ENCODE peak calls at places on chromosome 5, in seven cellular contexts. D, Q, F, H, V, E and Z are unnamed samples.

GRCh38 chr5:43514471-43514815 is 505 bp downstream of the C5orf34 start:
- DNase-seq in D (no peak), Q (peak), F (no peak), H (peak), V (no peak), E (peak), Z (no peak)

GRCh38 chr5:86709157-86709881 is 91.6 kb downstream of the COX7C start:
- DNase-seq in D (no peak), Q (no peak), F (no peak), H (no peak), V (no peak), E (no peak), Z (no peak)

GRCh38 chr5:67305913-67306710 is 109.5 kb upstream of the CD180 start:
- DNase-seq in D (no peak), Q (peak), F (no peak), H (peak), V (no peak), E (no peak), Z (no peak)

GRCh38 chr5:172389578-172390112 is 64.7 kb downstream of the SH3PXD2B start:
- DNase-seq in D (no peak), Q (no peak), F (no peak), H (no peak), V (no peak), E (no peak), Z (no peak)

GRCh38 chr5:58825899-58826298 is 243.0 kb downstream of the RAB3C start:
- DNase-seq in D (no peak), Q (no peak), F (no peak), H (no peak), V (no peak), E (no peak), Z (no peak)

GRCh38 chr5:958701-959571 is 49.7 kb upstream of the NKD2 start:
- DNase-seq in D (peak), Q (peak), F (no peak), H (peak), V (no peak), E (no peak), Z (no peak)

GRCh38 chr5:31957151-31957550 is 217.0 kb downstream of the GOLPH3 start:
- DNase-seq in D (no peak), Q (no peak), F (no peak), H (no peak), V (no peak), E (peak), Z (no peak)

GRCh38 chr5:137667341-137667740 is 68.5 kb downstream of the KLHL3 start:
- DNase-seq in D (no peak), Q (no peak), F (no peak), H (peak), V (no peak), E (no peak), Z (no peak)

GRCh38 chr5:51286046-51286445 is 97.2 kb upstream of the ISL1 start:
- DNase-seq in D (no peak), Q (no peak), F (no peak), H (no peak), V (no peak), E (no peak), Z (no peak)

GRCh38 chr5:169196059-169196458 is 104.9 kb downstream of the SLIT3 start:
- DNase-seq in D (no peak), Q (no peak), F (no peak), H (no peak), V (no peak), E (no peak), Z (no peak)

GRCh38 chr5:8750100-8750499 is 795.8 kb downstream of the SEMA5A start:
- DNase-seq in D (no peak), Q (no peak), F (no peak), H (peak), V (no peak), E (no peak), Z (no peak)

GRCh38 chr5:119991645-119992044 is 362.3 kb downstream of the FAM170A start:
- DNase-seq in D (no peak), Q (no peak), F (no peak), H (no peak), V (no peak), E (no peak), Z (no peak)

GRCh38 chr5:154779105-154779504 is 23.9 kb downstream of the LARP1 start:
- DNase-seq in D (no peak), Q (peak), F (no peak), H (peak), V (no peak), E (peak), Z (no peak)

GRCh38 chr5:180090769-180091546 is 19.4 kb upstream of the RNF130 start:
- DNase-seq in D (peak), Q (peak), F (peak), H (peak), V (no peak), E (no peak), Z (peak)

GRCh38 chr5:147773587-147773986 is 8.9 kb downstream of the JAKMIP2 start:
- DNase-seq in D (no peak), Q (no peak), F (no peak), H (no peak), V (no peak), E (no peak), Z (no peak)

GRCh38 chr5:82873452-82873851 is 203.7 kb downstream of the TMEM167A start:
- DNase-seq in D (no peak), Q (no peak), F (no peak), H (no peak), V (no peak), E (no peak), Z (no peak)
- H3K9ac ChIP-seq in D (no peak), Q (no peak), F (no peak), H (no peak), V (no peak), E (no peak), Z (no peak)

DNA sequence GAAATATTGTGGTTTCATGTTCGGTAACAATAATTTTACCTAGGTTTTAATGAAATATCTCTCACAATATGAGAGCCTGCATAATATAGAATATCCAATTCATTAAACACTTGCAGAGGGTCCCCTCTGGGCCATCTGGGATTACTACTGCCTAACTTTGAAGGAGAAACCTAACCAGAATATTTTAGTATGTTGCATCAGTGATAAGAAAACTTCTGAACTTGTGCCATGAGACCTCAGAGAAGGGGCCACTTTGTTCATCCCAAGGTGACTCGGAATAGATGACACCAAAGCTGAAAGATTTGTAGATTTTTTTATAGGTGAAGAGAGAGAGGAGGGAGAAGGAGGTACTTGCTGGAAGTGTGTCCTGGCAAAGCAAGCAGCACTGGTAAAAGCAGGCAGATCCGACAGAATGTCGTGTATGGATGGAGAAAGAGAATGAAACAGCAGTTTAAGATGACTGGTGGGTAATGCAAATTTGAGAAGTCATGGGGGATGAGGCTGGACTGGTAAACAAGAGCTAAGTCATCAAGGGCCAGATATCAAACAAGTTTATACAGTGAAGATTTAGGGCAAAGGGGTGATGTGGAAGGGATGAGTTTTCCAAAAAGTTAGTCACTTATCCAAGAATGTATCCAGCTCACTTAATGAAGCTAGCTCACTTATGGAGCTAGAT is 372.3 kb downstream of the ADGRV1 start:
- DNase-seq in D (no peak), Q (no peak), F (no peak), H (peak), V (no peak), E (no peak), Z (no peak)
- H2BK5ac ChIP-seq in D (no peak), Q (no peak), F (peak), H (no peak), V (no peak), E (no peak), Z (no peak)

GRCh38 chr5:108884736-108885135 is 137.0 kb downstream of the FER start:
- DNase-seq in D (no peak), Q (peak), F (no peak), H (peak), V (no peak), E (no peak), Z (peak)
- H3K9ac ChIP-seq in D (no peak), Q (peak), F (no peak), H (no peak), V (no peak), E (no peak), Z (no peak)

DNA sequence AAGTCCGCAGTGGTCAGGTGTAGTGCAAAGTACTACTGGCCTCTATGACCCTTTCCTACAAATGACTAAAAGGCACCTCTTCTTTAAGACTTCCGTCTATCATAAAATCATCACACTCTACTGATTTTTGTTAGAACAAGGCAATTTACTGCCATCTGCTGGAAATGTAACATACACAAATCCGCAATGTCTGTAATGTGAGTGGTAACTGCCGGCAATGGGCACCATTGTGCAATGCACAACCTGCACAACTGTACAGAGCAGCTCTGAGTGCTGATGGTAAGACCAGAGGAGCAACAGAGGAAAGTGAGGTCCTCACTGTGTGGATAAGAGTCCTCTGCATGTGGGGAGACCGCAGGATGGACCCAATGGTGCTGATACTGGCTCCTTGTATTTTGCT is 103.8 kb downstream of the ATPSCKMT start:
- DNase-seq in D (no peak), Q (peak), F (no peak), H (peak), V (no peak), E (peak), Z (peak)
- H2BK5ac ChIP-seq in D (no peak), Q (no peak), F (no peak), H (no peak), V (no peak), E (no peak), Z (no peak)

GRCh38 chr5:178222292-178222691 is 10.3 kb downstream of the PHYKPL start:
- DNase-seq in D (no peak), Q (no peak), F (no peak), H (no peak), V (no peak), E (no peak), Z (no peak)

GRCh38 chr5:178221203-178221771 is 11.3 kb downstream of the PHYKPL start:
- DNase-seq in D (no peak), Q (no peak), F (no peak), H (no peak), V (no peak), E (no peak), Z (no peak)

GRCh38 chr5:178223828-178224335 is 8.7 kb downstream of the PHYKPL start:
- DNase-seq in D (peak), Q (no peak), F (no peak), H (no peak), V (no peak), E (no peak), Z (peak)

GRCh38 chr5:178223196-178223773 is 9.3 kb downstream of the PHYKPL start:
- DNase-seq in D (no peak), Q (no peak), F (no peak), H (no peak), V (no peak), E (no peak), Z (peak)

DNA sequence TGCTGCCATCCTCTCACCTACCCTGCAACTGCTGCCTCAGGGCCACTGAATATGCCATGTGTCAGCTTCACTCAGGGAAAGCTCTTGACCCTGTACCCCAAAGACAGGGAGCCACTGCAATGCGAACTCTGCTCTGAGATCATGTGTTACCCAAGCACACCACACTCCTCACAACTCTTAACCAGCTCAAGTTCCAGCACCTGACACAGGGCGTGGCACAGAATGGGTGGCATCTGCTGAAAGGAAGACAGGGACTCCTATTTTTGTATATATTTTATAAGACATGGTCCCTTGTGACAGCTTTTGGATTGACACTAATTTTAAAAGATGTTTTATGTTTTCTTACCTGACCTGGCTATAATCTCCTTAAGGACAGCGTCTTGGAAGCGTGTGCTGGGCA is 10.7 kb downstream of the PHYKPL start:
- DNase-seq in D (no peak), Q (no peak), F (no peak), H (no peak), V (no peak), E (no peak), Z (no peak)
- H3K9ac ChIP-seq in D (no peak), Q (no peak), F (no peak), H (no peak), V (no peak), E (peak), Z (no peak)

DNA sequence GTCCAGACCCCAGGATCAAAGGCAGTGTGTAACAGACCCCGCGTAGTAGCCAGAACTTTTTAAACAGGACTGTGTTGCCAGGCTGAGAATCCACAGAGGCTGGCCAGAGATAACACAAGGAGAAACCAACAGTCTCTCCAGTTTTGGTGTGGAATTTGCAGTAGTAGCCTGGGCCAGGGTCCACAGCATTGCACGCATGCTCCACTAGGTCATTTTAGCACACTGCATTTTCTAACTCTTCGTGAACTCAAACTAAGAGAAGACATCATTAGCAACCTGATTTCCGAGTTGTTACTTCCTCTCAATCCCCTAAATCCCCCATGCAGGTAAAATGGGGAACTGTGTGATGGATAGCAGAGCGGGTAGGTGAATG is 119.6 kb downstream of the BOD1 start:
- DNase-seq in D (peak), Q (no peak), F (no peak), H (no peak), V (no peak), E (no peak), Z (no peak)
- H2BK5ac ChIP-seq in D (no peak), Q (no peak), F (no peak), H (peak), V (no peak), E (no peak), Z (no peak)

DNA sequence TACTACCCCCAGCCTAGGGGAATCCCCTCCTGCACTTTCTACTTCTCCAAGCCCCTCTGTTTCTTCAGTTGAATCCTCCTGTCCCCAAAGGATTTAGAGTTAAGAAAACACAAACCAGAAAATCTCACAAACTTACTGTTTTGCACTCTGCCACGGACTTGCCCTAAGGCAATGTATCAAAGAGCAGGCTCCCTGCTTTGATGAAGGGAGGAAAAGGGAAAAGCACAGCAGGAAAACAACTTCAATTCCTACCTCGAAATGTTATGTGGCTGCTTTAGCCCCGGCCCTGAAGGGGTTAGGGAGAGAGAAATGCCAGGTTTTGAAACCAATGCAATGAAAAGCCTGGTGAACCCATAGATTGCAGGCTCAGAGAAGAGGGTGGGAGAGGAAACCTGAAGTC is 254.7 kb downstream of the MAN2A1 start:
- DNase-seq in D (no peak), Q (no peak), F (no peak), H (no peak), V (no peak), E (peak), Z (no peak)
- H3K9ac ChIP-seq in D (no peak), Q (no peak), F (no peak), H (no peak), V (no peak), E (no peak), Z (no peak)

DNA sequence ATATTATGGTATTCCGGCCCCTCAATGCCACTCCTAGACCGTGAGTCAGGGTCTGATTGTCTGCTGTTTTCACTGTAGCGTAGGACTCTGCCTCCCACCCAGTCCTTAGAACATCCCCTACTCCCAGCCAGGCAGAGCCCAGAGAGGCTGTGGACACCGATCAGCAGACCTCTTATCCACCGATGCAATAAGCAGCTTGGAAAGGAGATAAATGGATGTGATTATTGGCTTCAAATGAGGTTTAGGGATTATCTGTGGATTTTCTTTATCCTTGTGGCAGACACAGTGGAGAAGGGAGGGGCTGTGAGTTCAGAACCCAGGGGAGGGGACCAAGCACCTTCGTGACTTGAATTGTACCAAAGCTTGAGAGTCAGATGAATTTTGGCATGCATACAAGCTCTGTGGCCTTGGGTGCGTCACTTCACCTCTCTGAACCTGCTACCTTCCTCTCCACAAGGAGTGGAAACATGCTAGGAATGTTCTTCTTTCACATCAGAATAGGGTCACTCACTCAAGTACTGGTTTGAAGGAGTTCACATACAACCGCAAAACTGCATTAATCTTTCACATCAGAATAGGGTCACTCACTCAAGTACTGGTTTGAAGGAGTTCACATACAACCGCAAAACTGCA is 83.1 kb upstream of the CPLX2 start:
- DNase-seq in D (no peak), Q (no peak), F (no peak), H (no peak), V (no peak), E (no peak), Z (no peak)
- H2BK5ac ChIP-seq in D (no peak), Q (no peak), F (no peak), H (no peak), V (no peak), E (no peak), Z (no peak)

DNA sequence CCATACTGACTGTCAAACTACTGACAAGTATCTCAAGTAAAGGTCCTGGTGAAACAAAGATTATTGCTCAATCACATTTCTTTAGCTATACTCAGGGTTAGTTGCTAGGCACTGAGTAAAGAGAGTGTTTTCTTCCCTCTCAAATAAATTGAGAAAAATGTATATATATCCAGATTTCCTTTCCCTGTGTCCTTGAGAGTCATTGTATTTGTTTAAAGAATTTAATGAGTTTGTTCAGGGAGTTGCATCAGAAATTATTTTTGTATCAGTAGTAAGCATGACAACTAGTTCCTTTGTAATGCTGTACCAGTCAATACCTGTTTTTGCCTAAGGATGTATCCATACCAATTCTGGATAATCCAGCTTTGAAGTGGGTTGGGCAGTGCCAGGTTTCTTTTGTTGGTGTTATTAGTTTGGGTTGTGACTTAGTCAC is 3.2 kb upstream of the ANKHD1 start:
- DNase-seq in D (no peak), Q (peak), F (no peak), H (no peak), V (no peak), E (peak), Z (no peak)
- H3K9ac ChIP-seq in D (no peak), Q (peak), F (no peak), H (no peak), V (no peak), E (no peak), Z (no peak)

DNA sequence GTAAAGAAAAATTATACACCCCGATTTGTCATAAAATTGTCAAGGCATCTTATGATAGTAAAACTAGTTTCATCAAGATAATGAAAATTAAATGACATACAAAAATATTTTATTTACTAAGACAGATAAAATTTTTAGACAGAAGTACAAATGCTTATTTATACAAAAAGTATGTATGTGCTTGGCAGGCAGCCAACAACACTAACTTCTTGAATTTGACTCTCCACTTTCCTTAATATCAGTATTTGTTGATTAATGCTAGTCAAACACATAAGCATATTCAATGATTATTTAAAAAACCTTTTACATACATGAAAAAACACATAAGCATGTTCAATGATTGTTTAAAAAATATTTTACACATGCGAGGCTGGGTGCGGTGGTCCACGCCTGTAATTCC is 1079.9 kb upstream of the CDH6 start:
- DNase-seq in D (no peak), Q (no peak), F (no peak), H (no peak), V (no peak), E (no peak), Z (no peak)
- H2BK5ac ChIP-seq in D (no peak), Q (no peak), F (no peak), H (no peak), V (no peak), E (no peak), Z (no peak)